ENCODE peak calls at places on chromosomes 12 and 14, in nine cellular contexts. P, X, Z, A, Q, N, M, B and Y are unnamed samples.

GRCh38 chr12:5796171-5797091 is 148.6 kb downstream of the ANO2 start:
- DNase-seq in A (peak), M (peak), P (peak), Q (peak), N (no peak), Z (peak), X (peak), B (peak), Y (no peak)

GRCh38 chr12:100185361-100185894 is 15.2 kb upstream of the ACTR6 start:
- DNase-seq in M (no peak), P (no peak), N (no peak), B (no peak), Q (no peak), X (no peak), A (no peak), Z (no peak), Y (no peak)

GRCh38 chr12:67889935-67890334 is 99.3 kb upstream of the IFNG-AS1 start:
- DNase-seq in X (no peak), Z (no peak), A (no peak), P (no peak), M (no peak), B (no peak), N (no peak), Q (no peak), Y (no peak)

GRCh38 chr14:76138119-76138757 is 13.5 kb upstream of the GPATCH2L start:
- DNase-seq in Z (no peak), Q (no peak), P (no peak), M (no peak), N (no peak), B (no peak), A (no peak), X (no peak), Y (no peak)

GRCh38 chr14:39219075-39219499 is 14.6 kb upstream of the MIA2 start:
- DNase-seq in A (no peak), X (peak), Z (no peak), P (no peak), M (no peak), B (peak), N (no peak), Q (peak), Y (no peak)

GRCh38 chr14:38522724-38523123 is 266.8 kb upstream of the CLEC14A start:
- DNase-seq in A (no peak), P (no peak), N (no peak), Q (no peak), Z (no peak), B (no peak), X (peak), M (no peak), Y (no peak)

GRCh38 chr12:39581592-39581991 is 38.0 kb downstream of the ABCD2 start:
- DNase-seq in M (no peak), Q (no peak), X (no peak), N (no peak), P (no peak), B (no peak), Z (no peak), A (no peak), Y (no peak)

GRCh38 chr12:92947589-92948215 is 18.6 kb upstream of the EEA1 start:
- DNase-seq in B (no peak), M (no peak), A (no peak), Z (no peak), X (no peak), P (no peak), N (no peak), Q (no peak), Y (no peak)

GRCh38 chr12:124625867-124626675 is 58.7 kb upstream of the NCOR2 start:
- DNase-seq in Q (peak), B (peak), P (no peak), A (no peak), N (peak), Z (peak), X (peak), M (peak), Y (peak)

DNA sequence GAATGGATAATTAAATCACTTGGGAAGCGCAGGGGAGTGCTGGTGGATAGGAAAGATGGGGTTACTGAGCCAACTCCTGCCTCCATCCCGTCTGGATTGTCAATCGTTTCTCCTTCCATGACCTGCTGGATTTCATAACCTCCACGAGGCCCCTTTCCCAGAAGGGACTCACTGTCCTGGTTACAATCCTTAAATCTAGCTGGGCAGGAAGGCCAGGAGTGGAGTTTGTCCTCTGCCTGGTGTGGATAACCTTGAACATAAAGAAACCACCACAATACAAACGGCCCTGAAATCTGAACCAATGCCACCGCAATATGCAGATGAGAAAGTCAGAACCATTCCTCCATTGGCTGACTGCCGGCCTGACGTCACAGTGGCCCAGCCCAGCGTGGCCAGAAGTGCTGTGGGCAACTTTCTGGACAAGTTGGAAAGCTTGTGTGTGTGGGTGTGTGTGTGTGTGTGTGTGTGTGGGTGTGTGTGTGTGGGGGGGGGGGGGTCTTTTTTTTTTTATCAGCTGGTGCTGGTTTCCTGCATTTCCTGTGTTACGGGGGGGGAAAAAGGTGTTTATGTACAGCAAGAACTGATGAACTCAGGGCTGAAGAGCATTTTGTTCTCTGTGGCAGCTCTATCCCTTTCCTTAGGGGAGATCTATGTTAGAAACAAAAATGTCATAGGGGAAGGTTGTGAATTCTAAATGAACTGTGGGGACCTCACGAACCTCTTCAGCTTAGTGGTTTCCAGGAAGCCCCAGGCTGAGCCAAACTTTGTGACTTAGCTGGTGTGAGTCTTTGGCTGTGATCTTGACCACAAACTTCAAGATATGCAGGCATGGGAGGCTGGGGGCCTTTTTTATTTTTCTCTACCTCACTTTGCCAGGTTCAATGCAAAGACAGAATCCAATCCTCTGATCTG is 81.6 kb upstream of the MED13L start:
- DNase-seq in M (peak), P (peak), N (peak), X (peak), Z (peak), B (peak), Q (peak), A (peak), Y (peak)
- TF ChIP-seq POLR2A in M (peak), P (no peak), N (no peak), X (no peak), Z (no peak), B (no peak), Q (no peak), A (no peak), Y (no peak)

GRCh38 chr12:51323966-51324895 is at the start of gene BIN2:
- DNase-seq in A (peak), N (no peak), M (no peak), Z (peak), B (no peak), P (peak), X (no peak), Q (no peak), Y (no peak)
- TF ChIP-seq POLR2A in A (peak), N (no peak), M (no peak), Z (peak), B (no peak), P (peak), X (no peak), Q (no peak), Y (no peak)

DNA sequence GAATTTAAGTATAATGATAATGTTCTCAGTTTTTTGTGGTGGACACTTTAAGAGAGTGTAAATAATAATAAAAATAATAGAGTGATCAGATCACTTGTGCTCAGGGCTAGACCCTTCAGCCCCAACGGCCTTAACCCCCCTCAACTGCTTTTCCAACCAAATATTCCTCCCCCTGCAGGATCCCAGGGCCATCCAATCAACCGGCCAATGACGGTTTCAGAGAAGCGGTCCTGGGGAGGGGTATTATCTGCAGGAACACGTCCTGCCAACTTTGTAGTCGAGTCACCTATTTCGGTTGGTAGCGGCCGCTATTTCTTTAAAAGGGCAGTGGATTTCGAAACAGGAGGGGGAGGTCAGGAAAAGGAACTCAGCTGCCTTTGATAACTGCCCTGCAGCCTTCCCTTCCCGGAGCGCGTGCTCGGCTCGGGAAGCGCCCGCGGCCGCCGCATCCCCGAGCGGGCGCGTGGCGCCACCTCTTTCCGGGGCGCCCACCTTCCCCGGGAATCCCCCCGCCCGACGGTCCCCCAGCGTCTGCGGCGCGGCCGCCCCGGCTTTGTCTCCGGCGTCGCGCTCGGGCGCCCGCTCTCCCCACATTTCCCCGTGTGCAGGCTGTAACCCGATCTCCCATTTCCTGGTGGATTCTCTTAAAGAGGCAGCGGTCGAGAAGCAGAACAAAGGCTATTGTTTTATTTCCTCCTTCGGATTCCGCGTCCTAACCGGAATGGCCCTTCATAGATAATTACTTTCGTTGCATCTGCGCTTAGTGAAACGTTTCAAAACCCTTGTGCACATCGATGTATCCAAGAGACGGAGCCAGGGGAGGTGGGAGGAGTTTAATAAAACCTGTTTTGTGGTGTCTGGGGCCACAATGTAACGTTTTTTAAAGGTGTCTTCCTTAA is 711 bp upstream of the ETV6 start:
- DNase-seq in A (peak), M (peak), X (peak), P (peak), N (no peak), B (peak), Q (peak), Z (peak), Y (no peak)
- TF ChIP-seq POLR2A in A (peak), M (peak), X (peak), P (peak), N (no peak), B (peak), Q (peak), Z (peak), Y (no peak)

GRCh38 chr12:122064034-122064777 is 14.3 kb upstream of the MLXIP start:
- DNase-seq in Q (peak), X (peak), P (peak), B (peak), A (peak), Z (peak), N (no peak), M (peak), Y (no peak)
- TF ChIP-seq POLR2A in Q (no peak), X (no peak), P (no peak), B (no peak), A (no peak), Z (peak), N (no peak), M (peak), Y (no peak)

GRCh38 chr12:58943079-58943478 is 22.8 kb upstream of the LRIG3 start:
- DNase-seq in Z (no peak), X (no peak), Q (no peak), A (no peak), N (no peak), M (no peak), B (no peak), P (no peak), Y (no peak)
- TF ChIP-seq POLR2A in Z (no peak), X (no peak), Q (no peak), A (no peak), N (no peak), M (no peak), B (no peak), P (no peak), Y (no peak)